ENCODE peak calls at places on chromosomes 16 and 17, in seven cellular contexts. H is GM23338, N is right atrium auricular region, J is tibial artery, C is BJ, U is brain microvascular endothelial cell, F is AG10803. M is an unnamed sample.

GRCh38 chr16:27236635-27237228 is 31.8 kb downstream of the NSMCE1 start:
- DNase-seq in C (no peak), F (no peak), N (no peak), U (no peak), H (no peak), J (peak), M (no peak)

GRCh38 chr17:70187383-70187782 is 18.1 kb downstream of the KCNJ2 start:
- DNase-seq in C (no peak), F (peak), H (no peak), U (peak), N (no peak), J (no peak), M (no peak)

GRCh38 chr17:1898872-1899271 is 69.1 kb downstream of the RPA1 start:
- DNase-seq in F (no peak), H (no peak), J (no peak), C (no peak), N (no peak), U (no peak), M (no peak)

GRCh38 chr17:50350733-50351132 is 4.8 kb downstream of the XYLT2 start:
- DNase-seq in N (no peak), J (peak), H (no peak), C (no peak), F (no peak), U (no peak), M (no peak)

GRCh38 chr16:1773703-1774455 is 945 bp upstream of the MRPS34 start:
- DNase-seq in N (no peak), H (no peak), C (no peak), F (peak), J (no peak), U (no peak), M (peak)

GRCh38 chr17:76567634-76568432 is 17.8 kb downstream of the ST6GALNAC2 start:
- DNase-seq in N (no peak), C (no peak), U (no peak), F (no peak), H (peak), J (no peak), M (no peak)

GRCh38 chr17:57946798-57947358 is 8.3 kb downstream of the CUEDC1 start:
- DNase-seq in N (no peak), U (peak), F (peak), H (no peak), C (no peak), J (peak), M (peak)

GRCh38 chr16:88971371-88972097 is 5.5 kb downstream of the CBFA2T3 start:
- DNase-seq in J (no peak), U (no peak), C (no peak), F (no peak), N (no peak), H (no peak), M (no peak)

GRCh38 chr17:79044462-79044861 is 20.5 kb downstream of the C1QTNF1 start:
- DNase-seq in J (peak), N (no peak), H (no peak), U (no peak), F (no peak), C (no peak), M (no peak)

GRCh38 chr17:76382305-76382802 is 2.1 kb upstream of the SPHK1 start:
- DNase-seq in J (no peak), C (no peak), N (no peak), H (peak), F (peak), U (no peak), M (peak)

GRCh38 chr17:28053044-28053670 is 10.7 kb downstream of the NLK start:
- DNase-seq in U (no peak), H (no peak), N (no peak), F (peak), C (no peak), J (no peak), M (no peak)

GRCh38 chr17:74779948-74780400 is 3.8 kb upstream of the NAT9 start:
- DNase-seq in C (no peak), N (peak), J (no peak), F (no peak), H (no peak), U (no peak), M (no peak)

DNA sequence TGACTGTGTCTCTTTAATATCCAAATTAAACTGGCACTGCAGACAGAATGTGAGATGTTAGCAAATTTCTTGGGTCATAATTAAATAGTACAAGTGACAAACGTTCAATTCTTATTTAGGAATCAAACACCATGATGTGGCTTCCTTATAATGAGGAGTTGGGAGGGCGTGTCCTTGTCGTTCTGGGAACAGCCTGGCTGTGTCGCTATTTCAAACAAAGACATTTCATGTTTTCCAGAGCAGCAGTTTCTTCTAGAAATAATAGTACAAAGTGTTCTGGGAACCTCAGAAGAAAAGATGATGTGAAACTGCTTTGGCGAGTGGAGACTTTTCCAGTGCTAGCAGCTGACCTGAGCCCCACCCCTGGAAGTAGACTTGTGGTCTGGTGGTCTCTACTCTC is 301.7 kb upstream of the N4BP1 start:
- DNase-seq in H (peak), U (no peak), F (peak), C (no peak), N (no peak), J (no peak), M (no peak)
- TF ChIP-seq CTCF in H (peak), U (no peak), F (peak), C (peak), N (peak), J (no peak), M (no peak)

GRCh38 chr16:56632160-56632847 is at the start of gene MT1M:
- DNase-seq in H (peak), J (peak), U (no peak), F (no peak), C (no peak), N (peak), M (no peak)

GRCh38 chr16:56630134-56630533 is 2.3 kb upstream of the MT1M start:
- DNase-seq in N (no peak), J (no peak), F (no peak), H (no peak), C (no peak), U (no peak), M (no peak)

GRCh38 chr16:56632848-56633365 is 448 bp downstream of the MT1M start:
- DNase-seq in H (no peak), F (no peak), C (no peak), J (no peak), N (no peak), U (no peak), M (no peak)

GRCh38 chr16:56631197-56631596 is 1.3 kb upstream of the MT1M start:
- DNase-seq in N (no peak), U (no peak), H (no peak), F (no peak), C (no peak), J (no peak), M (no peak)

DNA sequence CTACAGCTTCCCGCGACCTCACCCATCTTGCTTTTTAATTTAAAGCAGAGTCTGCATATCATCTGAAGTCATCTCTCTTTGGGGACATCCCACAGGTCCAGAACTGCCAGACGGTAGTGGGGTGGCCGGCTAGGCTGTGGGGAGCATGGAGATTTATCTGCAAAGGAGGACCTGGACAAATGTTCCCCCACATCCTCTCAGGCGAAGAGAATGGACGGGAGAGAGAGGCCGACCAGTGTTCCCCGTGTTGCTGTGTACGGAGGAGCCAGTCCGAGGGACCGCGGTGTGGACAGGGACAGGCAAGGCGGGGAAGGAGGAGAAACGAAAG is 663 bp upstream of the MT1M start:
- DNase-seq in J (no peak), N (no peak), H (no peak), C (no peak), F (no peak), U (no peak), M (no peak)
- H3K4me3 ChIP-seq in J (peak), N (peak), H (peak), C (peak), F (peak), U (peak), M (peak)

GRCh38 chr17:81257533-81257932 is 18.4 kb downstream of the NDUFAF8 start:
- DNase-seq in C (no peak), J (no peak), U (no peak), N (no peak), H (no peak), F (no peak), M (no peak)

GRCh38 chr17:81256616-81257015 is 17.5 kb downstream of the NDUFAF8 start:
- DNase-seq in N (no peak), C (no peak), F (peak), J (no peak), U (peak), H (no peak), M (peak)

GRCh38 chr17:81253358-81254131 is 14.4 kb downstream of the NDUFAF8 start:
- DNase-seq in U (peak), F (peak), J (no peak), N (no peak), C (no peak), H (no peak), M (peak)

GRCh38 chr17:81252336-81253329 is 13.5 kb downstream of the NDUFAF8 start:
- DNase-seq in H (no peak), N (no peak), U (no peak), J (no peak), C (no peak), F (no peak), M (no peak)

DNA sequence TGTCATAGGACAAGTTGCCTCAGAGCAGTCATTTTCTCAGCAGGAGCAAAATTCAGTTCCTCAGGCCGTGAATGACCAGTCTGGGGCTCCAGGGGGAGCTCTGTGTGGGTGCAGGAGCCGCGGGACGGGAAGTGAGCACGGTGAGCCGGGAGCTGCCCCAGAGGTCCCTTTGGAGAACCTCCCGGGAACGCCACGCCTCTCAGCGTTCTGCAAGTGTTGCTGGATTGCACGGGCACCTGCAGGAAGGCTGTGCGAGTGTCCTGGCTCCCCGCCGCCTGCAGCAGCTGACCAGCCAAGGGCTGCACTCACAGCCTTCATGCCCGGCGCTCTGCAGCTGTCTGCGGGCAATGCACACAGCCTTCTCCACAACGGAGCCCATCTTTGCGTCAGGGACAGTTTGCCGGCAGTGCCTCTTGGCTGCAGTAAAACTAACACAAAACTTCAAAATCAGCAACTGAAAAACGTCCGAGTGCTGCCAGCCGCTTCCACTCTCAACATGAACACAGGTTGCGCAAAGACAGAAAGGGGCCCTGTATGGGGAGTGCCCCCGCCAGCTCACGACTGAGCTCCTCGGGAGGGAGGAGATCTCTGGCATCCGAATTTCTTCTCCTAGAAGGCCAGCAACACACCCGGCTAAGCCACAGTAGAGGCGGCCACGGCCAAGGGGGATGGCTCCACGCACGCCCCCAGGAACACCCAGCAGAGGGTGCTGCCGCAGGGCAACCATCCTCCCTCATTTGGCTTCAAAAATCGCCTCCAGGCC is 16.0 kb downstream of the NDUFAF8 start:
- DNase-seq in U (peak), H (peak), J (peak), F (peak), N (peak), C (peak), M (peak)
- TF ChIP-seq CTCF in U (peak), H (peak), J (peak), F (peak), N (peak), C (peak), M (peak)

GRCh38 chr17:3710951-3711383 is 12.7 kb upstream of the HASPIN start:
- DNase-seq in H (peak), N (no peak), J (no peak), C (no peak), U (peak), F (peak), M (peak)
- H3K4me3 ChIP-seq in H (no peak), N (no peak), J (no peak), C (no peak), U (no peak), F (no peak), M (no peak)

DNA sequence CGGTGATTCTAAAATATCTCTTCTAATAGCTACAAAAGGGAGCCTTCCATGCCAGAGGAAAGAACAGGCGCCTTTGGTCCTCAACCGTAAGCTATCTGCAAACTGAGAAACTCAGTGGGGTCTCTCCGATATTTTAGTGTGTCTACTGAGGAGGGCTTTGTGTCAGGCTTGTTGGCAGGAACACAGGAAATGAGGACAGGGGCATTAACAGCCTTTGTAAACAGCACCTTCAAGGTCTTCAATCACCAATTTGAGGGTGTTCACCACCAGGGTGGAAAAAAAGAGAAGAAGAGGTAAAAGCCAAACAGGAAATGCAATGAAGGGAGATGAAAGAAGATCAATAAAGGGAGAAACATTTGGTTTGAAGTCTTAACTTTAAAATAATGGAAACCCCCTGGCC is 580.1 kb upstream of the SALL1 start:
- DNase-seq in N (no peak), U (no peak), J (no peak), H (no peak), C (no peak), F (no peak), M (no peak)
- TF ChIP-seq CTCF in N (no peak), U (no peak), J (no peak), H (no peak), C (no peak), F (no peak), M (no peak)

DNA sequence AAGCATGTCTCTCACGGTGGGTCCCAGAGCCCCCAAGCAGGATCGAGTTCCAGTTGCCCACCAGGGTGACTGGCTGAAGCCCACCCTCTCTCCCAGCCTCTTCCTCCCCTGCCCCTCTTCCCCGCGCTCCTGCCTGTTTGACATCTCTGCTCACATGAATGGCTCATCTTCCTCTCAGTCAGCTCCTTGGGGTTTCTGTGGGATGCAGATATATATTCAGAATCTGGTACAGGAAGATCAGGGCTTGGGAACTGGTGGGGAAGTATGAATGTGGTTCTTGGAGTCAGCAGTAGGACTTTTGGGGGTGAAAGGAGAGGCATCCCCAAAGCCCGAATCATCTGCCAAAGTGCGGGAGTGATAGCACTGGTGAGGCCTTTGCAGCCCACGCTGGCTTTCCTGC is 158.9 kb upstream of the CIBAR2 start:
- DNase-seq in J (no peak), H (no peak), F (no peak), U (no peak), N (no peak), C (no peak), M (no peak)
- H3K4me3 ChIP-seq in J (no peak), H (no peak), F (no peak), U (no peak), N (no peak), C (no peak), M (no peak)